ENCODE peak calls at places on chromosomes 5 and 9, in four cellular contexts. One of them, this sample, is unnamed.

GRCh38 chr9:133106511-133107244 is 14.4 kb downstream of the RALGDS start:
- DNase-seq in HepG2: no peak
- DNase-seq in HEK293T: no peak
- DNase-seq in GM12878: no peak
- DNase-seq in this sample: no peak

GRCh38 chr9:103734471-103734870 is 359.6 kb upstream of the SMC2 start:
- DNase-seq in HepG2: no peak
- DNase-seq in HEK293T: no peak
- DNase-seq in GM12878: no peak
- DNase-seq in this sample: no peak

GRCh38 chr5:21181726-21182125 is 1193.7 kb upstream of the CDH18 start:
- DNase-seq in HepG2: no peak
- DNase-seq in HEK293T: no peak
- DNase-seq in GM12878: no peak
- DNase-seq in this sample: no peak

GRCh38 chr5:77893225-77893860 is 117.2 kb upstream of the TBCA start:
- DNase-seq in HepG2: peak
- DNase-seq in HEK293T: no peak
- DNase-seq in GM12878: no peak
- DNase-seq in this sample: peak

GRCh38 chr5:100794218-100794617 is 108.9 kb downstream of the ST8SIA4 start:
- DNase-seq in HepG2: no peak
- DNase-seq in HEK293T: no peak
- DNase-seq in GM12878: no peak
- DNase-seq in this sample: no peak

GRCh38 chr9:129263836-129264235 is 85.8 kb upstream of the IER5L start:
- DNase-seq in HepG2: no peak
- DNase-seq in HEK293T: no peak
- DNase-seq in GM12878: no peak
- DNase-seq in this sample: no peak

GRCh38 chr5:178895615-178896571 is at the start of gene ZFP2:
- DNase-seq in HepG2: peak
- DNase-seq in HEK293T: peak
- DNase-seq in GM12878: no peak
- DNase-seq in this sample: no peak

GRCh38 chr5:10301266-10301665 is 6.4 kb downstream of the CMBL start:
- DNase-seq in HepG2: no peak
- DNase-seq in HEK293T: no peak
- DNase-seq in GM12878: no peak
- DNase-seq in this sample: peak

GRCh38 chr5:16666861-16667481 is 50.2 kb upstream of the RETREG1 start:
- DNase-seq in HepG2: peak
- DNase-seq in HEK293T: no peak
- DNase-seq in GM12878: no peak
- DNase-seq in this sample: no peak

GRCh38 chr9:131410051-131410491 is 16.2 kb downstream of the PRRC2B start:
- DNase-seq in HepG2: no peak
- DNase-seq in HEK293T: no peak
- DNase-seq in GM12878: no peak
- DNase-seq in this sample: no peak

GRCh38 chr9:112925058-112925641 is 34.5 kb upstream of the SLC46A2 start:
- DNase-seq in HepG2: peak
- DNase-seq in HEK293T: peak
- DNase-seq in GM12878: no peak
- DNase-seq in this sample: peak

GRCh38 chr5:177099422-177100093 is 12.8 kb downstream of the FGFR4 start:
- DNase-seq in HepG2: no peak
- DNase-seq in HEK293T: no peak
- DNase-seq in GM12878: no peak
- DNase-seq in this sample: no peak

GRCh38 chr5:8057764-8058163 is 188.8 kb downstream of the MTRR start:
- DNase-seq in HepG2: no peak
- DNase-seq in HEK293T: no peak
- DNase-seq in GM12878: no peak
- DNase-seq in this sample: peak

GRCh38 chr9:105501414-105501813 is 53.6 kb downstream of the FSD1L start:
- DNase-seq in HepG2: no peak
- DNase-seq in HEK293T: no peak
- DNase-seq in GM12878: no peak
- DNase-seq in this sample: no peak

GRCh38 chr5:16736158-16736994 is 119.6 kb upstream of the RETREG1 start:
- DNase-seq in HepG2: peak
- DNase-seq in HEK293T: no peak
- DNase-seq in GM12878: no peak
- DNase-seq in this sample: peak

GRCh38 chr5:62650197-62650596 is 71.6 kb downstream of the LRRC70 start:
- DNase-seq in HepG2: no peak
- DNase-seq in HEK293T: no peak
- DNase-seq in GM12878: no peak
- DNase-seq in this sample: no peak

GRCh38 chr5:97141031-97141430 is 1.4 kb downstream of the LIX1 start:
- DNase-seq in HepG2: no peak
- DNase-seq in HEK293T: no peak
- DNase-seq in GM12878: no peak
- DNase-seq in this sample: no peak

GRCh38 chr5:141934099-141934844 is 10.6 kb downstream of the DELE1 start:
- DNase-seq in HepG2: no peak
- DNase-seq in HEK293T: no peak
- DNase-seq in GM12878: no peak
- DNase-seq in this sample: no peak

GRCh38 chr9:129570450-129571297 is 50.2 kb downstream of the C9orf50 start:
- DNase-seq in HepG2: peak
- DNase-seq in HEK293T: no peak
- DNase-seq in GM12878: no peak
- DNase-seq in this sample: peak

GRCh38 chr5:107487056-107487461 is 183.7 kb downstream of the EFNA5 start:
- DNase-seq in HepG2: no peak
- DNase-seq in HEK293T: no peak
- DNase-seq in GM12878: no peak
- DNase-seq in this sample: no peak

GRCh38 chr9:33042528-33042927 is 17.5 kb downstream of the DNAJA1 start:
- DNase-seq in HepG2: no peak
- DNase-seq in HEK293T: no peak
- DNase-seq in GM12878: no peak
- DNase-seq in this sample: no peak

GRCh38 chr5:132475939-132476852 is 14.4 kb downstream of the IRF1 start:
- DNase-seq in HepG2: peak
- DNase-seq in HEK293T: no peak
- DNase-seq in GM12878: no peak
- DNase-seq in this sample: no peak

GRCh38 chr5:124395899-124396298 is 350.5 kb downstream of the ZNF608 start:
- DNase-seq in HepG2: no peak
- DNase-seq in HEK293T: no peak
- DNase-seq in GM12878: no peak
- DNase-seq in this sample: no peak

GRCh38 chr9:81874926-81875325 is 53.3 kb upstream of the SPATA31D4 start:
- DNase-seq in HepG2: no peak
- DNase-seq in HEK293T: no peak
- DNase-seq in GM12878: no peak
- DNase-seq in this sample: no peak

GRCh38 chr5:77168884-77169254 is 41.6 kb upstream of the PDE8B start:
- DNase-seq in HepG2: no peak
- DNase-seq in HEK293T: peak
- DNase-seq in GM12878: no peak
- DNase-seq in this sample: peak

GRCh38 chr5:172110921-172111873 is 76.8 kb downstream of the STK10 start:
- DNase-seq in HepG2: no peak
- DNase-seq in HEK293T: peak
- DNase-seq in GM12878: peak
- DNase-seq in this sample: peak

GRCh38 chr5:76953551-76954382 is 922 bp downstream of the CRHBP start:
- DNase-seq in HepG2: no peak
- DNase-seq in HEK293T: no peak
- DNase-seq in GM12878: no peak
- DNase-seq in this sample: no peak

GRCh38 chr5:130992621-130993020 is 172.4 kb downstream of the HINT1 start:
- DNase-seq in HepG2: no peak
- DNase-seq in HEK293T: no peak
- DNase-seq in GM12878: no peak
- DNase-seq in this sample: no peak

GRCh38 chr9:125405938-125406811 is 144.5 kb downstream of the GAPVD1 start:
- DNase-seq in HepG2: peak
- DNase-seq in HEK293T: no peak
- DNase-seq in GM12878: no peak
- DNase-seq in this sample: peak

GRCh38 chr5:132094393-132095076 is 20.9 kb downstream of the CSF2 start:
- DNase-seq in HepG2: peak
- DNase-seq in HEK293T: no peak
- DNase-seq in GM12878: no peak
- DNase-seq in this sample: no peak

GRCh38 chr9:79221084-79221483 is 350.7 kb upstream of the TLE4 start:
- DNase-seq in HepG2: no peak
- DNase-seq in HEK293T: no peak
- DNase-seq in GM12878: no peak
- DNase-seq in this sample: no peak

GRCh38 chr5:112697833-112698232 is 39.9 kb upstream of the APC start:
- DNase-seq in HepG2: no peak
- DNase-seq in HEK293T: no peak
- DNase-seq in GM12878: no peak
- DNase-seq in this sample: no peak

GRCh38 chr9:106218854-106219253 is 524.5 kb downstream of the TMEM38B start:
- DNase-seq in HepG2: no peak
- DNase-seq in HEK293T: no peak
- DNase-seq in GM12878: no peak
- DNase-seq in this sample: no peak

GRCh38 chr9:92749071-92749933 is 15.3 kb downstream of the BICD2 start:
- DNase-seq in HepG2: no peak
- DNase-seq in HEK293T: no peak
- DNase-seq in GM12878: no peak
- DNase-seq in this sample: no peak

GRCh38 chr5:113232246-113232645 is 202.5 kb downstream of the TSSK1B start:
- DNase-seq in HepG2: no peak
- DNase-seq in HEK293T: no peak
- DNase-seq in GM12878: no peak
- DNase-seq in this sample: no peak

GRCh38 chr5:33401482-33402390 is 39.0 kb upstream of the TARS1 start:
- DNase-seq in HepG2: no peak
- DNase-seq in HEK293T: no peak
- DNase-seq in GM12878: no peak
- DNase-seq in this sample: no peak

GRCh38 chr9:4936823-4937222 is 48.2 kb upstream of the JAK2 start:
- DNase-seq in HepG2: no peak
- DNase-seq in HEK293T: no peak
- DNase-seq in GM12878: peak
- DNase-seq in this sample: no peak

GRCh38 chr5:32110081-32110696 is 63.9 kb downstream of the GOLPH3 start:
- DNase-seq in HepG2: no peak
- DNase-seq in HEK293T: no peak
- DNase-seq in GM12878: no peak
- DNase-seq in this sample: no peak

GRCh38 chr5:95937607-95938152 is 24.0 kb downstream of the ELL2 start:
- DNase-seq in HepG2: no peak
- DNase-seq in HEK293T: no peak
- DNase-seq in GM12878: no peak
- DNase-seq in this sample: no peak

GRCh38 chr5:1751864-1752822 is 47.5 kb downstream of the MRPL36 start:
- DNase-seq in HepG2: no peak
- DNase-seq in HEK293T: no peak
- DNase-seq in GM12878: no peak
- DNase-seq in this sample: no peak
- TF ChIP-seq FOXK2 in HepG2: no peak
- TF ChIP-seq FOXK2 in HEK293T: no peak
- TF ChIP-seq FOXK2 in GM12878: no peak
- TF ChIP-seq FOXK2 in this sample: no peak

DNA sequence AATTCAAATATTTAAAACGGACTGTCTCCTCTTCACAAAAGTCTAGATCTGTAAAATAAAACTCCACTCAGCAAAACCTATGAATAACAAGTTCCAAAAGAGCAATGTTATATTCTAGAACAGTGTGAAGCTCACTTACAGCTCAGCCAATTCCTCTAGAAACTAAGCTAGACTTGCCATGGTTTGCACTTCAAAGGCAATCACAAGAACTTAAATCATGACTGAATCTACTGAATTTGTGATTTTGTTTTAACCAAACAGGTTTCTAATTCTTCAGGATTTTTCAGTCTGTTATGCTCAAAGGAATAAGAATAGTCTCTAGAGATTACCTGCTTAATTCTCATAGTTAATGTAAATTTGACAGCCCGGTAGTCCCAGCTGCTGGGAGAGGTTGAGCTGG is 1.4 kb upstream of the PKD2L2 start:
- DNase-seq in HepG2: no peak
- DNase-seq in HEK293T: no peak
- DNase-seq in GM12878: no peak
- DNase-seq in this sample: no peak
- TF ChIP-seq FOXK2 in HepG2: no peak
- TF ChIP-seq FOXK2 in HEK293T: no peak
- TF ChIP-seq FOXK2 in GM12878: no peak
- TF ChIP-seq FOXK2 in this sample: no peak

GRCh38 chr9:121453232-121453892 is 46.3 kb downstream of the GGTA1 start:
- DNase-seq in HepG2: no peak
- DNase-seq in HEK293T: no peak
- DNase-seq in GM12878: no peak
- DNase-seq in this sample: no peak

GRCh38 chr9:121449786-121450185 is 49.9 kb downstream of the GGTA1 start:
- DNase-seq in HepG2: no peak
- DNase-seq in HEK293T: no peak
- DNase-seq in GM12878: no peak
- DNase-seq in this sample: no peak

GRCh38 chr9:121450241-121450640 is 49.4 kb downstream of the GGTA1 start:
- DNase-seq in HepG2: no peak
- DNase-seq in HEK293T: peak
- DNase-seq in GM12878: no peak
- DNase-seq in this sample: no peak

GRCh38 chr9:121445986-121446385 is 53.7 kb downstream of the GGTA1 start:
- DNase-seq in HepG2: no peak
- DNase-seq in HEK293T: no peak
- DNase-seq in GM12878: no peak
- DNase-seq in this sample: no peak

GRCh38 chr9:121447341-121447834 is 52.3 kb downstream of the GGTA1 start:
- DNase-seq in HepG2: no peak
- DNase-seq in HEK293T: no peak
- DNase-seq in GM12878: no peak
- DNase-seq in this sample: no peak
- TF ChIP-seq FOXK2 in HepG2: no peak
- TF ChIP-seq FOXK2 in HEK293T: no peak
- TF ChIP-seq FOXK2 in GM12878: no peak
- TF ChIP-seq FOXK2 in this sample: no peak

DNA sequence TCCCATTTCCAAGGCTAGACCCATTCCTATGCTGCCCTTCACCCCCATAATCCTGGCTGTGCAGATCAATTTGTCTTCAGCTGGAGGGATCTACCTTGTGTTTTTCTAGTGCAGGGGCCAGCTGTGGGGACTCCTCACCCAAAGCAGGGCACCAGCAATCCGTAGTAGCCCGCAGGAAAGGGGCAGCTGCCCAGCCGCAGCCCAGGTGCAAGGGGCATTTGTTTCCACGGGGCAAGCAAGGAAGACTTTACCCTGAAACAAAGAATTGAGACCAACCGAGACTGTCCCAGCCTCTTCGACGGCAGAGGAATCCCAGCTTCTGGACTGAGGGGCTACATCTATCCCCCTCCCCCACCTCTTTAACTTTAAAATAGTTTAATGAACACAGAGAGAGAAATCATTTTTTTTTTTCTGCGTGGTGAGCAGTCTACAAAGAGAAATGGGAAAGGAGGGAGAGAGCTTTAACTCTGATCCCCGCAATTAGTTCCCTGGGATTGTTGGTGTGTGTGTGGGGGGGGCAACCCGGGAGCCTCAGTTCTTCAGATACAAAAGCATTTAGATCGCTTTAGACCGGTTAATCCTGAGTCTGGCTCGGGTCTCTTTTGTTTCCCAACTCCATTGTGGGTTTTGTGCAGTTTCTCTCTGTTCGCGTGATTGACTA is 10.7 kb upstream of the LHX2 start:
- DNase-seq in HepG2: no peak
- DNase-seq in HEK293T: no peak
- DNase-seq in GM12878: no peak
- DNase-seq in this sample: no peak
- TF ChIP-seq FOXK2 in HepG2: no peak
- TF ChIP-seq FOXK2 in HEK293T: no peak
- TF ChIP-seq FOXK2 in GM12878: no peak
- TF ChIP-seq FOXK2 in this sample: no peak

This sample was measured in K562.